ENCODE peak calls at places on chromosomes 13 and 19, in ten cellular contexts. C, G, F, A, L, O, K, Q, J and B are unnamed samples. For H3K4me1, the result is how much of the 10 kb centered on the place peaks cover.

GRCh38 chr13:43180837-43181236 is 157.5 kb downstream of the DNAJC15 start:
- DNase-seq in C (no peak), J (no peak), G (no peak), Q (no peak), K (no peak), F (no peak), A (no peak), O (no peak), L (no peak), B (no peak)

GRCh38 chr19:44782729-44783128 is 5.0 kb downstream of the CBLC start:
- DNase-seq in Q (peak), J (no peak), A (no peak), O (no peak), G (no peak), L (no peak), F (no peak), C (no peak), K (no peak), B (no peak)

GRCh38 chr19:43450545-43450997 is 14.8 kb downstream of the LYPD3 start:
- DNase-seq in G (no peak), A (no peak), J (no peak), L (no peak), Q (no peak), K (no peak), F (no peak), O (no peak), C (peak), B (no peak)

GRCh38 chr19:32969549-32969948 is 2.2 kb downstream of the CEP89 start:
- DNase-seq in L (no peak), G (no peak), C (no peak), K (no peak), Q (no peak), J (no peak), A (no peak), O (no peak), F (no peak), B (no peak)

GRCh38 chr19:47186337-47187022 is 44.5 kb downstream of the BBC3 start:
- DNase-seq in F (no peak), K (peak), C (no peak), G (no peak), L (no peak), O (no peak), A (no peak), Q (no peak), J (no peak), B (peak)

GRCh38 chr13:24228852-24229458 is 68.4 kb downstream of the SPATA13 start:
- DNase-seq in J (no peak), K (no peak), O (no peak), Q (peak), C (peak), G (peak), L (no peak), A (no peak), F (no peak), B (no peak)

GRCh38 chr19:4935449-4935848 is 26.1 kb downstream of the UHRF1 start:
- DNase-seq in F (no peak), A (no peak), G (no peak), C (no peak), O (no peak), Q (no peak), L (no peak), J (no peak), K (no peak), B (no peak)

GRCh38 chr13:41222259-41222852 is 28.0 kb upstream of the KBTBD7 start:
- DNase-seq in K (peak), A (no peak), G (peak), L (peak), J (peak), O (no peak), C (peak), Q (peak), F (peak), B (peak)

GRCh38 chr13:110421696-110422395 is 114.8 kb downstream of the COL4A2 start:
- DNase-seq in K (no peak), J (no peak), A (no peak), C (peak), G (no peak), F (no peak), O (no peak), Q (no peak), L (no peak), B (no peak)

GRCh38 chr19:44808463-44809371 is at the start of gene BCAM:
- DNase-seq in J (peak), G (peak), F (peak), O (peak), K (peak), Q (peak), C (peak), L (peak), A (peak), B (peak)

DNA sequence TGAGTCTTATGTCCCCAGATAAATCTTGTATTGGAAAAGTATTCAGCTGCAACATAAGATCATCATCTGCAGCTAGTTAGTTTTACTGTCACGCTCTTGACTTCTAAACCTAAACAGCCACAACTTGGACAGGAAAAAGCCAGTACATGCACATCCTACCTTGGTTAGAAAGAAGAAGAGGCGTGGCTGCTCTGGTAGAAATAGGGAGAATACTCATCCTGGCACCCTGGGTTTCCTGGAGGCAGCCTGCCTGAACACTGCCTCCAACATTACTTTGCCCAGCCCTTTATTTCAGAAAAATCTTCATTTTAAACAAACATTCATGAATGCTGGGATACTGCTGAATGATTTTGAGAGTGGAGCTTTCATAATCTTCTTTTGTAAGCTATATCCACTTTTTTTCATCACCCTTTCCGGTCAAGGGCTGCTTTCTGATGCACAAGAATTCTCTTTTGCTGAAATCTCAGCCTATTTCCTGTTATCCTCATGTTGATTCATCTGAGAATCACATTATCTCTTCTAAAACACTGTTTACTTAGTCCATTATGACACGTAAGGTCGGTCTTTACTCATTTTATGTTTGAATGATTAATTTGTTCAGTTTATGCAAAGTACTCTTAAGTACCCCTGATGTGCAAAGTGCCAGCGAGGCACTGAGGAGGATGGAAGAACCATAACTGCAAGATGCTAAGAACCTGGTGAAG is 55.2 kb downstream of the STARD13 start:
- DNase-seq in G (no peak), J (no peak), C (peak), O (no peak), A (no peak), Q (no peak), L (no peak), K (no peak), F (no peak), B (no peak)
- H3K27ac ChIP-seq in G (peak), J (peak), C (peak), O (peak), A (no peak), Q (peak), L (peak), K (peak), F (no peak), B (no peak)

DNA sequence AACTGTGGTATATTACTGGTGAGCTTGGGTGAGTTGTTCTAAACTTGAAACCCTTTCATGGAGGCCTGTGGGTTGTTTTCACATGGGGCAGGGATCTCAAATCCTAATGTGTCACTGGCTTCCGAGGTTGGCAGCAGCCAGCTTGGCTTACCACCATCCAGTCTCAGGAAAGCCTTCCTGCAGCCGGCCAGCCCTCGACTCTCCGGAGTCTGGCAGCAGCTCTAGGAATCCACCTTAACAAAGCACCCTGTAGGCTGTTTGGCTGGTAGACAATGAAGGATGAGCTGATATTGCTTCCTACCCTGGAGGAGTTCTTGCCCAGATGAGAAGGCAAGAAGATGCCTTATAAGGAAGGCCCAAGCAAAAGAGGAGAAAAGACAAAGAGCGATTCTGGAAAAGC is 188.3 kb downstream of the KLF12 start:
- DNase-seq in G (no peak), Q (no peak), C (no peak), O (no peak), F (peak), K (no peak), L (no peak), A (peak), J (no peak), B (no peak)
- TF ChIP-seq POLR2A in G (no peak), Q (no peak), C (no peak), O (no peak), F (no peak), K (no peak), L (no peak), A (no peak), J (no peak), B (no peak)

DNA sequence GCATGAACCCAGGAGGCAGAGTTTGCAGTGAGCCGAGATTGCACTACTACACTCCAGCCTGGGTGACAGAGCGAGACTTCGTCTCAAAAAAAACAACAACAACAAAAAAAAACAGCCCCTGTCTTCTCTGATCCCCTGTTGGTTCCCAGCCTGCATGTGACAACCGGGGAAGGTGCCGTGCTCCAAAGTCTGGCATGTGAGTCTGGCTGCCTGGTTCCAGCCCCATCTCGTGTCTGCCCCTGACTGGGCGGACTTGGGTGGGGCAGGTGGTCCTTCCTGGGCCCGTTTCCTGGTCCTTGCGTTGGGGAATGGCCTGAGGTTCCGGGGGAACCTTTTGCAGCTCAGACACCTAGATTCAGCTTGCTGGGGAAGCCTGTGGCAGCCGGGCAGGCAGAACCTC is 50.5 kb downstream of the DNM2 start:
- DNase-seq in G (no peak), A (no peak), Q (no peak), K (no peak), L (no peak), J (no peak), C (no peak), F (no peak), O (no peak), B (no peak)
- H3K4me1 ChIP-seq in G (half or more), A (under half), Q (half or more), K (half or more), L (under half), J (half or more), C (under half), F (under half), O (under half), B (under half)

GRCh38 chr19:1813197-1813836 is 1.2 kb upstream of the ATP8B3 start:
- DNase-seq in O (no peak), L (peak), A (no peak), G (no peak), J (no peak), F (no peak), C (no peak), K (no peak), Q (no peak), B (no peak)
- H3K27ac ChIP-seq in O (no peak), L (no peak), A (no peak), G (no peak), J (no peak), F (peak), C (peak), K (peak), Q (peak), B (peak)

GRCh38 chr19:40627486-40628279 is 26.5 kb downstream of the LTBP4 start:
- DNase-seq in A (peak), K (no peak), Q (no peak), J (no peak), F (no peak), L (no peak), G (no peak), C (no peak), O (no peak), B (no peak)
- TF ChIP-seq POLR2A in A (no peak), K (no peak), Q (no peak), J (no peak), F (no peak), L (no peak), G (no peak), C (no peak), O (no peak), B (no peak)